ENCODE peak calls at places on chromosomes 6 and 20, in five cellular contexts. One of them, this sample, is unnamed.

GRCh38 chr6:117448732-117449131 is 23.0 kb upstream of the ROS1 start:
- DNase-seq in osteocyte: no peak
- DNase-seq in psoas muscle: no peak
- DNase-seq in lower lobe of right lung: no peak
- DNase-seq in Peyer's patch: no peak
- DNase-seq in this sample: no peak

GRCh38 chr20:34943808-34944568 is 11.6 kb downstream of the GSS start:
- DNase-seq in osteocyte: no peak
- DNase-seq in psoas muscle: no peak
- DNase-seq in lower lobe of right lung: no peak
- DNase-seq in Peyer's patch: no peak
- DNase-seq in this sample: no peak

GRCh38 chr6:35757461-35758123 is 18.8 kb upstream of the CLPSL2 start:
- DNase-seq in osteocyte: no peak
- DNase-seq in psoas muscle: no peak
- DNase-seq in lower lobe of right lung: no peak
- DNase-seq in Peyer's patch: no peak
- DNase-seq in this sample: no peak

GRCh38 chr20:22796465-22797077 is 212.2 kb upstream of the FOXA2 start:
- DNase-seq in osteocyte: no peak
- DNase-seq in psoas muscle: no peak
- DNase-seq in lower lobe of right lung: no peak
- DNase-seq in Peyer's patch: no peak
- DNase-seq in this sample: no peak

GRCh38 chr6:81766482-81767069 is 14.1 kb upstream of the TENT5A start:
- DNase-seq in osteocyte: no peak
- DNase-seq in psoas muscle: no peak
- DNase-seq in lower lobe of right lung: no peak
- DNase-seq in Peyer's patch: no peak
- DNase-seq in this sample: no peak

GRCh38 chr6:34158876-34159275 is 13.0 kb upstream of the GRM4 start:
- DNase-seq in osteocyte: no peak
- DNase-seq in psoas muscle: no peak
- DNase-seq in lower lobe of right lung: no peak
- DNase-seq in Peyer's patch: no peak
- DNase-seq in this sample: no peak

GRCh38 chr20:58612021-58612700 is 38.9 kb upstream of the STX16 start:
- DNase-seq in osteocyte: no peak
- DNase-seq in psoas muscle: peak
- DNase-seq in lower lobe of right lung: no peak
- DNase-seq in Peyer's patch: no peak
- DNase-seq in this sample: no peak

GRCh38 chr6:79146426-79146825 is 68.4 kb upstream of the PHIP start:
- DNase-seq in osteocyte: no peak
- DNase-seq in psoas muscle: no peak
- DNase-seq in lower lobe of right lung: no peak
- DNase-seq in Peyer's patch: no peak
- DNase-seq in this sample: no peak

GRCh38 chr6:106702451-106703110 is 73.2 kb downstream of the QRSL1 start:
- DNase-seq in osteocyte: peak
- DNase-seq in psoas muscle: no peak
- DNase-seq in lower lobe of right lung: peak
- DNase-seq in Peyer's patch: peak
- DNase-seq in this sample: no peak

GRCh38 chr20:19502169-19502568 is 255.9 kb upstream of the RIN2 start:
- DNase-seq in osteocyte: no peak
- DNase-seq in psoas muscle: peak
- DNase-seq in lower lobe of right lung: no peak
- DNase-seq in Peyer's patch: no peak
- DNase-seq in this sample: no peak

GRCh38 chr20:11155156-11155805 is 481.5 kb upstream of the JAG1 start:
- DNase-seq in osteocyte: no peak
- DNase-seq in psoas muscle: no peak
- DNase-seq in lower lobe of right lung: no peak
- DNase-seq in Peyer's patch: no peak
- DNase-seq in this sample: no peak

GRCh38 chr6:33860706-33861474 is 57.1 kb upstream of the MLN start:
- DNase-seq in osteocyte: no peak
- DNase-seq in psoas muscle: peak
- DNase-seq in lower lobe of right lung: no peak
- DNase-seq in Peyer's patch: peak
- DNase-seq in this sample: no peak

GRCh38 chr6:100420711-100421110 is 44.0 kb downstream of the SIM1 start:
- DNase-seq in osteocyte: no peak
- DNase-seq in psoas muscle: no peak
- DNase-seq in lower lobe of right lung: no peak
- DNase-seq in Peyer's patch: no peak
- DNase-seq in this sample: no peak

GRCh38 chr6:158631678-158632537 is 12.6 kb downstream of the DYNLT1 start:
- DNase-seq in osteocyte: peak
- DNase-seq in psoas muscle: peak
- DNase-seq in lower lobe of right lung: no peak
- DNase-seq in Peyer's patch: no peak
- DNase-seq in this sample: no peak

GRCh38 chr6:26103141-26103769 is 16.0 kb downstream of the HFE start:
- DNase-seq in osteocyte: no peak
- DNase-seq in psoas muscle: no peak
- DNase-seq in lower lobe of right lung: no peak
- DNase-seq in Peyer's patch: no peak
- DNase-seq in this sample: no peak

GRCh38 chr6:34324738-34325444 is 67.6 kb downstream of the NUDT3 start:
- DNase-seq in osteocyte: no peak
- DNase-seq in psoas muscle: peak
- DNase-seq in lower lobe of right lung: no peak
- DNase-seq in Peyer's patch: no peak
- DNase-seq in this sample: no peak

GRCh38 chr6:33198159-33198852 is 2.2 kb downstream of the RXRB start:
- DNase-seq in osteocyte: no peak
- DNase-seq in psoas muscle: peak
- DNase-seq in lower lobe of right lung: no peak
- DNase-seq in Peyer's patch: no peak
- DNase-seq in this sample: no peak

GRCh38 chr6:41940759-41941279 is 789 bp downstream of the CCND3 start:
- DNase-seq in osteocyte: no peak
- DNase-seq in psoas muscle: peak
- DNase-seq in lower lobe of right lung: peak
- DNase-seq in Peyer's patch: no peak
- DNase-seq in this sample: no peak
- TF ChIP-seq CTCF in osteocyte: peak
- TF ChIP-seq CTCF in psoas muscle: no peak
- TF ChIP-seq CTCF in lower lobe of right lung: no peak
- TF ChIP-seq CTCF in Peyer's patch: no peak
- TF ChIP-seq CTCF in this sample: peak

DNA sequence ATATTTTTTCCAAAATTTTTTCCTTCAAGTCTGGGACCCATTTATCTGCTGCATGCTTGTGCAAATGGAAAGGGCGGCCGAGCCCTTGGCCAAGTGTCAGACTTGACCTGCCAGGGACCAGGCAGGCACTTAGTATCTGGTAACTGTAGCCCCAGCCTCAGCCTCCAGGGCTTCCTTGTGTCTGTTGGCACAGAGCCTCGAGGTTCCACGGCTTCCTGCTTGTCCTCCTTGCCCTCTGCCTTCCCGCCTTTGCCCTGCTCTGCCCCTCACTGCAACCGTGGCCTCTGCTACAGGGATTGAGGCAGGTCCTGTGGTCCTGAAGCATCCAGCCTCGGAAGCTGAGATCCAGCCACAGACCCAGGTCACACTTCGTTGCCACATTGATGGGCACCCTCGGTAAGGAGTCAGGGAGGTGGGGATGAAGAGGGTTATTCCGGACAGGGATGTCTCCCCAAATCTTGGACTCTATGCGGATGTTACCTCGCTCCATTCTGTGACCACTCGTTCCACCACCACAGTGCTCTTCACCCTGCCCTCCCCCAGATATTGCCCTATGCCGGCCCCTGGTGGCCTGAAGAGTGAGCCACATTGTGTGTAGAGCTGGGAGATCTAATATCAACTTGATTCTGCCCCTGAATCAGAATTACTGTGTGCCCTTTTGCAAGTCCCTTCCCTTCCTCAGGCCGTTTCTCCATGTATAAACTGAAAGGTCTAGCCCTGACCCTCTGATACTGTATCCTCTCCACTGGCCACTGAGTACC is 41.5 kb upstream of the SRF start:
- DNase-seq in osteocyte: no peak
- DNase-seq in psoas muscle: no peak
- DNase-seq in lower lobe of right lung: no peak
- DNase-seq in Peyer's patch: no peak
- DNase-seq in this sample: no peak
- TF ChIP-seq CTCF in osteocyte: peak
- TF ChIP-seq CTCF in psoas muscle: peak
- TF ChIP-seq CTCF in lower lobe of right lung: peak
- TF ChIP-seq CTCF in Peyer's patch: no peak
- TF ChIP-seq CTCF in this sample: peak

DNA sequence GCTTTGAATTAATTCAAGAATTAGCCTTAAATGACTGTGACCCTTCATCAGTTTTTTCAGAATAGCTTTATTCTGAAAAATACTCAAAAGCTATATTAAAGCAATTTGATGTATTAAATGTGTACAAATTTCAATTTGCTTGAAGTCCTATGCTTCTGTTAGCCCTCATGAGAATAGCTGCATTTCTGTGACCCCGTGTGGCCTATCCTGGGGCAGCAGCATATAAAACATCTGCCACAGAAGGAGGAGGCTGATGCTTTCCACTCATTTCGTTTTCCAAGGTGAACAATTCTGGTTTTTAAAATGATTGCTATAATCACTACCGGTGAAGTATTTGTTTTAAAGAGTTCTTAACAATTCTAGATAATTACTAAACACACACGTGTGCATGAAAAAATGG is 360.3 kb downstream of the BTBD9 start:
- DNase-seq in osteocyte: no peak
- DNase-seq in psoas muscle: no peak
- DNase-seq in lower lobe of right lung: no peak
- DNase-seq in Peyer's patch: no peak
- DNase-seq in this sample: no peak
- TF ChIP-seq CTCF in osteocyte: no peak
- TF ChIP-seq CTCF in psoas muscle: no peak
- TF ChIP-seq CTCF in lower lobe of right lung: peak
- TF ChIP-seq CTCF in Peyer's patch: no peak
- TF ChIP-seq CTCF in this sample: peak

GRCh38 chr6:112269165-112269564 is 14.8 kb upstream of the LAMA4 start:
- DNase-seq in osteocyte: no peak
- DNase-seq in psoas muscle: no peak
- DNase-seq in lower lobe of right lung: no peak
- DNase-seq in Peyer's patch: no peak
- DNase-seq in this sample: no peak
- TF ChIP-seq CTCF in osteocyte: peak
- TF ChIP-seq CTCF in psoas muscle: peak
- TF ChIP-seq CTCF in lower lobe of right lung: no peak
- TF ChIP-seq CTCF in Peyer's patch: no peak
- TF ChIP-seq CTCF in this sample: no peak